ENCODE peak calls at places on chromosomes 6 and 20, in nine cellular contexts. N is ELR; K is nephron progenitor cell; W is fibroblast of lung; T is stimulated activated CD8-positive, alpha-beta memory T cell treated with anti-CD3 and anti-CD28 coated beads, Interleukin-15, amount 100 ng/mL, for 4 hours; A is activated T-helper 1 cell treated with anti-CD3 and anti-CD28 coated beads, Interleukin-12 subunit alpha, Interleukin-12 subunit beta, Interleukin-2, Interleukin-4 antibody, amounts not matched to agents 30 ng/mL and 10 ng/mL and 1 ng/mL, durations not matched to agents 14 hours and 24 hours and 36 hours; X is activated gamma-delta T cell treated with anti-CD3 and anti-CD28 coated beads, Interleukin-2, amount 50 U/mL, for 16 hours; Z is iPS-NIHi11; F is SJSA1. Y is an unnamed sample.

GRCh38 chr6:157860505-157860991 is 37.5 kb downstream of the SNX9 start:
- DNase-seq in N (no peak), K (no peak), W (peak), T (no peak), A (no peak), X (no peak), Z (no peak), F (no peak), Y (no peak)

GRCh38 chr6:34149831-34150400 is 4.0 kb upstream of the GRM4 start:
- DNase-seq in N (no peak), K (no peak), W (no peak), T (no peak), A (no peak), X (no peak), Z (no peak), F (no peak), Y (no peak)

GRCh38 chr6:168340819-168341218 is 21.2 kb upstream of the DACT2 start:
- DNase-seq in N (no peak), K (no peak), W (no peak), T (no peak), A (no peak), X (no peak), Z (no peak), F (no peak), Y (no peak)

GRCh38 chr6:154223296-154223695 is 133.3 kb downstream of the IPCEF1 start:
- DNase-seq in N (no peak), K (no peak), W (no peak), T (no peak), A (no peak), X (no peak), Z (no peak), F (no peak), Y (no peak)

GRCh38 chr6:115896538-115897129 is 164.1 kb downstream of the FRK start:
- DNase-seq in N (peak), K (peak), W (peak), T (no peak), A (no peak), X (no peak), Z (peak), F (peak), Y (peak)

GRCh38 chr20:32972181-32973076 is 31.8 kb downstream of the SUN5 start:
- DNase-seq in N (peak), K (no peak), W (no peak), T (peak), A (peak), X (peak), Z (no peak), F (no peak), Y (no peak)

GRCh38 chr6:146542881-146543210 is 787 bp upstream of the RAB32 start:
- DNase-seq in N (no peak), K (no peak), W (no peak), T (no peak), A (no peak), X (no peak), Z (no peak), F (no peak), Y (no peak)

GRCh38 chr6:24935753-24936152 is at the start of gene RIPOR2:
- DNase-seq in N (no peak), K (peak), W (no peak), T (peak), A (peak), X (peak), Z (peak), F (no peak), Y (no peak)

GRCh38 chr6:93644611-93645010 is 225.3 kb upstream of the EPHA7 start:
- DNase-seq in N (no peak), K (no peak), W (no peak), T (no peak), A (no peak), X (no peak), Z (no peak), F (no peak), Y (no peak)

GRCh38 chr6:89138173-89138572 is 7.7 kb upstream of the PM20D2 start:
- DNase-seq in N (no peak), K (no peak), W (no peak), T (no peak), A (no peak), X (no peak), Z (no peak), F (no peak), Y (no peak)

GRCh38 chr6:142856857-142857608 is 87.9 kb downstream of the HIVEP2 start:
- DNase-seq in N (no peak), K (no peak), W (no peak), T (peak), A (peak), X (no peak), Z (no peak), F (no peak), Y (no peak)

GRCh38 chr20:21303872-21304586 is 898 bp downstream of the XRN2 start:
- DNase-seq in N (no peak), K (no peak), W (no peak), T (no peak), A (no peak), X (no peak), Z (no peak), F (no peak), Y (no peak)

GRCh38 chr6:83884523-83884922 is 25.0 kb downstream of the CYB5R4 start:
- DNase-seq in N (peak), K (no peak), W (peak), T (no peak), A (no peak), X (no peak), Z (peak), F (peak), Y (peak)

GRCh38 chr6:36368921-36369880 is 18.3 kb downstream of the ETV7 start:
- DNase-seq in N (peak), K (no peak), W (peak), T (no peak), A (no peak), X (no peak), Z (no peak), F (peak), Y (peak)

GRCh38 chr6:148658701-148659100 is 88.1 kb upstream of the UST start:
- DNase-seq in N (no peak), K (no peak), W (no peak), T (no peak), A (no peak), X (no peak), Z (no peak), F (peak), Y (no peak)

GRCh38 chr6:133184798-133185380 is 56.3 kb upstream of the EYA4 start:
- DNase-seq in N (peak), K (no peak), W (peak), T (no peak), A (no peak), X (no peak), Z (no peak), F (peak), Y (no peak)

GRCh38 chr6:124683507-124683906 is 278.7 kb upstream of the RNF217 start:
- DNase-seq in N (no peak), K (no peak), W (no peak), T (no peak), A (no peak), X (no peak), Z (peak), F (no peak), Y (no peak)

GRCh38 chr20:16013631-16014030 is 559.6 kb downstream of the KIF16B start:
- DNase-seq in N (no peak), K (no peak), W (no peak), T (no peak), A (no peak), X (no peak), Z (no peak), F (no peak), Y (no peak)

GRCh38 chr6:42339991-42340401 is 111.7 kb downstream of the TRERF1 start:
- DNase-seq in N (peak), K (no peak), W (peak), T (no peak), A (peak), X (no peak), Z (no peak), F (peak), Y (no peak)

GRCh38 chr6:835476-836160 is 142.7 kb upstream of the EXOC2 start:
- DNase-seq in N (no peak), K (no peak), W (no peak), T (no peak), A (no peak), X (no peak), Z (no peak), F (peak), Y (no peak)

GRCh38 chr6:117624869-117625481 is 22.7 kb upstream of the GOPC start:
- DNase-seq in N (peak), K (no peak), W (no peak), T (no peak), A (no peak), X (no peak), Z (no peak), F (no peak), Y (no peak)

GRCh38 chr20:17797163-17797562 is 97.4 kb downstream of the BANF2 start:
- DNase-seq in N (no peak), K (no peak), W (no peak), T (no peak), A (no peak), X (no peak), Z (no peak), F (peak), Y (no peak)

GRCh38 chr6:513058-513457 is 121.5 kb downstream of the IRF4 start:
- DNase-seq in N (no peak), K (no peak), W (no peak), T (no peak), A (no peak), X (no peak), Z (no peak), F (no peak), Y (no peak)

GRCh38 chr20:50518270-50518721 is 8.1 kb downstream of the PTPN1 start:
- DNase-seq in N (peak), K (no peak), W (peak), T (no peak), A (no peak), X (no peak), Z (no peak), F (peak), Y (peak)

GRCh38 chr6:157196391-157196790 is 126.9 kb downstream of the TMEM242 start:
- DNase-seq in N (no peak), K (no peak), W (no peak), T (no peak), A (no peak), X (no peak), Z (no peak), F (no peak), Y (no peak)

GRCh38 chr6:16334671-16335070 is 96.3 kb downstream of the GMPR start:
- DNase-seq in N (peak), K (no peak), W (peak), T (no peak), A (no peak), X (no peak), Z (no peak), F (peak), Y (peak)

GRCh38 chr6:33118525-33119123 is 42.8 kb downstream of the HLA-DPB1 start:
- DNase-seq in N (peak), K (peak), W (peak), T (no peak), A (no peak), X (no peak), Z (no peak), F (peak), Y (peak)

GRCh38 chr20:43914697-43915208 is at the start of gene TOX2:
- DNase-seq in N (peak), K (peak), W (peak), T (peak), A (peak), X (peak), Z (peak), F (peak), Y (peak)

GRCh38 chr6:124495316-124496176 is 466.7 kb upstream of the RNF217 start:
- DNase-seq in N (no peak), K (no peak), W (peak), T (no peak), A (no peak), X (no peak), Z (no peak), F (no peak), Y (no peak)

GRCh38 chr20:57509665-57510237 is 15.2 kb downstream of the CTCFL start:
- DNase-seq in N (peak), K (peak), W (no peak), T (no peak), A (no peak), X (no peak), Z (peak), F (no peak), Y (no peak)

GRCh38 chr6:40585661-40586269 is 1.4 kb downstream of the LRFN2 start:
- DNase-seq in N (no peak), K (peak), W (no peak), T (no peak), A (no peak), X (no peak), Z (peak), F (no peak), Y (no peak)

GRCh38 chr6:168526841-168527281 is 85.9 kb downstream of the SMOC2 start:
- DNase-seq in N (no peak), K (no peak), W (peak), T (no peak), A (no peak), X (no peak), Z (no peak), F (no peak), Y (no peak)